ENCODE peak calls at places on chromosomes 7 and 10, in four cellular contexts. M is IMR-90; H is non-pigmented ciliary epithelial cell; V is CD4-positive, alpha-beta T cell. P is an unnamed sample.

GRCh38 chr10:104688251-104688650 is 47.2 kb downstream of the SORCS3 start:
- DNase-seq in H (no peak), V (no peak), M (no peak), P (no peak)

GRCh38 chr10:24533981-24534380 is 189.7 kb downstream of the ARHGAP21 start:
- DNase-seq in M (no peak), H (no peak), V (no peak), P (no peak)

GRCh38 chr7:93894426-93894825 is 3.9 kb upstream of the TFPI2 start:
- DNase-seq in M (no peak), V (no peak), H (no peak), P (peak)

GRCh38 chr10:111023060-111023459 is 53.8 kb upstream of the ADRA2A start:
- DNase-seq in H (no peak), V (no peak), M (no peak), P (no peak)

GRCh38 chr10:125556884-125557283 is 126.1 kb downstream of the TEX36 start:
- DNase-seq in V (no peak), H (no peak), M (no peak), P (no peak)

GRCh38 chr10:111316607-111317006 is 239.8 kb downstream of the ADRA2A start:
- DNase-seq in H (no peak), M (no peak), V (no peak), P (no peak)

GRCh38 chr10:107546239-107546638 is 381.7 kb upstream of the SORCS1 start:
- DNase-seq in H (peak), M (peak), V (no peak), P (peak)

GRCh38 chr7:98399903-98400537 is 870 bp downstream of the BAIAP2L1 start:
- DNase-seq in V (no peak), M (peak), H (no peak), P (no peak)

GRCh38 chr10:126930506-126931458 is 25.6 kb downstream of the DOCK1 start:
- DNase-seq in H (no peak), V (no peak), M (peak), P (no peak)

P was measured in ELR.